ENCODE peak calls at places on chromosomes 7 and 10, in seven cellular contexts. A, R, F, C, T, V and X are unnamed samples.

GRCh38 chr10:17989908-17990767 is 38.4 kb downstream of the SLC39A12 start:
- DNase-seq in V (no peak), C (peak), F (no peak), R (no peak), T (no peak), A (peak), X (no peak)

GRCh38 chr10:14782691-14783363 is 8.1 kb upstream of the FAM107B start:
- DNase-seq in T (no peak), A (peak), V (no peak), R (no peak), C (peak), F (no peak), X (no peak)

GRCh38 chr7:100894860-100895700 is 608 bp downstream of the ACHE start:
- DNase-seq in V (peak), T (no peak), F (no peak), C (no peak), R (peak), A (no peak), X (no peak)

GRCh38 chr7:36747251-36747968 is 23.1 kb upstream of the AOAH start:
- DNase-seq in F (no peak), R (no peak), A (no peak), V (peak), T (no peak), C (no peak), X (no peak)

GRCh38 chr10:48938281-48938680 is 1.4 kb downstream of the LRRC18 start:
- DNase-seq in R (no peak), T (no peak), A (no peak), C (no peak), F (no peak), V (no peak), X (no peak)

GRCh38 chr7:143299840-143300239 is 11.7 kb downstream of the CASP2 start:
- DNase-seq in V (no peak), C (peak), R (no peak), T (peak), F (no peak), A (no peak), X (no peak)

GRCh38 chr10:45550903-45551302 is 121.7 kb downstream of the ZFAND4 start:
- DNase-seq in A (no peak), T (no peak), F (no peak), R (no peak), V (no peak), C (peak), X (no peak)

GRCh38 chr10:29344073-29344820 is 55.4 kb downstream of the LYZL1 start:
- DNase-seq in C (no peak), A (peak), R (no peak), T (no peak), V (no peak), F (no peak), X (no peak)

GRCh38 chr7:130453051-130453450 is 12.2 kb upstream of the CEP41 start:
- DNase-seq in T (no peak), F (no peak), R (no peak), C (no peak), V (no peak), A (peak), X (no peak)

GRCh38 chr10:46293832-46294640 is 7.2 kb downstream of the ANTXRL start:
- DNase-seq in T (no peak), V (peak), R (no peak), A (no peak), C (peak), F (no peak), X (peak)

GRCh38 chr10:72069751-72070501 is 18.4 kb downstream of the SPOCK2 start:
- DNase-seq in T (no peak), V (no peak), C (no peak), F (no peak), R (no peak), A (no peak), X (no peak)

GRCh38 chr10:24350111-24350921 is 141.4 kb downstream of the KIAA1217 start:
- DNase-seq in A (peak), F (no peak), T (no peak), V (no peak), R (no peak), C (no peak), X (no peak)

GRCh38 chr7:73647725-73648592 is 19.7 kb upstream of the VPS37D start:
- DNase-seq in A (no peak), R (no peak), V (peak), C (no peak), F (no peak), T (no peak), X (no peak)

GRCh38 chr7:47291461-47292051 is 290.4 kb downstream of the TNS3 start:
- DNase-seq in A (peak), C (peak), T (no peak), V (no peak), R (no peak), F (no peak), X (no peak)

GRCh38 chr7:44390701-44391100 is 65.3 kb upstream of the CAMK2B start:
- DNase-seq in V (no peak), T (no peak), C (no peak), A (no peak), R (no peak), F (no peak), X (no peak)

GRCh38 chr7:152541892-152542291 is 106.1 kb upstream of the KMT2C start:
- DNase-seq in R (no peak), F (no peak), A (no peak), C (no peak), T (no peak), V (no peak), X (no peak)

GRCh38 chr10:119222531-119222930 is 15.2 kb downstream of the GRK5 start:
- DNase-seq in C (no peak), F (no peak), R (no peak), V (peak), A (no peak), T (no peak), X (no peak)

GRCh38 chr10:89062861-89063260 is 72.3 kb downstream of the FAS start:
- DNase-seq in F (no peak), C (no peak), V (no peak), A (no peak), R (peak), T (no peak), X (no peak)

GRCh38 chr10:16996530-16996964 is 133.1 kb downstream of the CUBN start:
- DNase-seq in T (no peak), C (no peak), F (no peak), V (no peak), R (no peak), A (peak), X (no peak)

GRCh38 chr7:108805808-108806397 is 236.2 kb downstream of the DNAJB9 start:
- DNase-seq in T (no peak), V (no peak), R (no peak), C (peak), A (peak), F (no peak), X (no peak)

GRCh38 chr7:12866237-12866636 is 178.8 kb downstream of the ARL4A start:
- DNase-seq in V (no peak), T (no peak), C (no peak), A (no peak), R (no peak), F (no peak), X (no peak)